ENCODE peak calls at places on chromosomes 5 and 9, in six cellular contexts. K is uterus, E is AG04450, Q is mammary epithelial cell, S is upper lobe of right lung, H is fibroblast of lung. V is an unnamed sample.

GRCh38 chr9:95581900-95582299 is 65.1 kb upstream of the PTCH1 start:
- DNase-seq in K (no peak), E (no peak), Q (no peak), S (no peak), H (no peak), V (no peak)

GRCh38 chr5:31106742-31107546 is 86.5 kb upstream of the CDH6 start:
- DNase-seq in K (no peak), E (peak), Q (no peak), S (no peak), H (peak), V (no peak)

GRCh38 chr9:2655411-2655901 is 33.9 kb downstream of the VLDLR start:
- DNase-seq in K (no peak), E (peak), Q (peak), S (no peak), H (peak), V (peak)

GRCh38 chr5:102433473-102433872 is 65.3 kb downstream of the SLCO6A1 start:
- DNase-seq in K (no peak), E (no peak), Q (no peak), S (no peak), H (no peak), V (no peak)

GRCh38 chr5:36590513-36591286 is 15.7 kb upstream of the SLC1A3 start:
- DNase-seq in K (no peak), E (no peak), Q (no peak), S (no peak), H (no peak), V (no peak)

GRCh38 chr9:114305189-114305555 is 17.7 kb upstream of the ORM1 start:
- DNase-seq in K (no peak), E (no peak), Q (no peak), S (no peak), H (no peak), V (no peak)

GRCh38 chr5:155455791-155456514 is 442.4 kb downstream of the KIF4B start:
- DNase-seq in K (no peak), E (no peak), Q (no peak), S (no peak), H (no peak), V (no peak)

GRCh38 chr9:116267021-116267420 is 113.4 kb downstream of the PAPPA start:
- DNase-seq in K (no peak), E (peak), Q (peak), S (no peak), H (peak), V (no peak)

GRCh38 chr9:109088221-109088620 is 31.5 kb downstream of the TMEM245 start:
- DNase-seq in K (no peak), E (no peak), Q (no peak), S (no peak), H (peak), V (no peak)

GRCh38 chr5:151537044-151537443 is 54.1 kb downstream of the FAT2 start:
- DNase-seq in K (no peak), E (no peak), Q (no peak), S (no peak), H (no peak), V (no peak)

DNA sequence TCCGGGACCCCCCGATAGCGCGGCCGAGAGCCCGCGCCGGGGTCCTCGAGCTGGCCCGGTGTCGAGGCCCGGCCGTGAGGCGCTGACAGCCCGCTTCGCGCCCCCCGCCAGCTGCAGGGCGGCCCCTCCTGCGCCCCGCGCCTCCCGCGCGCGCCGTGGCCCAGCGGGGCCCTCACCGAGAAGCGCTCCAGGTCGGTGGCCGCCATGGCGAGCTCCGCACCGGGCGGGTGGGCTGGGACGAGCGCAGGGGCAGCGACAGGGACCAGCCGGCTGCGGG is 169 bp downstream of the SEPTIN8 start:
- DNase-seq in K (no peak), E (no peak), Q (no peak), S (no peak), H (no peak), V (no peak)
- H3K4me3 ChIP-seq in K (peak), E (peak), Q (peak), S (peak), H (no peak), V (peak)

GRCh38 chr5:171436804-171437285 is 17.4 kb downstream of the FGF18 start:
- DNase-seq in K (no peak), E (no peak), Q (no peak), S (no peak), H (no peak), V (no peak)
- H3K4me3 ChIP-seq in K (no peak), E (no peak), Q (no peak), S (no peak), H (no peak), V (no peak)

DNA sequence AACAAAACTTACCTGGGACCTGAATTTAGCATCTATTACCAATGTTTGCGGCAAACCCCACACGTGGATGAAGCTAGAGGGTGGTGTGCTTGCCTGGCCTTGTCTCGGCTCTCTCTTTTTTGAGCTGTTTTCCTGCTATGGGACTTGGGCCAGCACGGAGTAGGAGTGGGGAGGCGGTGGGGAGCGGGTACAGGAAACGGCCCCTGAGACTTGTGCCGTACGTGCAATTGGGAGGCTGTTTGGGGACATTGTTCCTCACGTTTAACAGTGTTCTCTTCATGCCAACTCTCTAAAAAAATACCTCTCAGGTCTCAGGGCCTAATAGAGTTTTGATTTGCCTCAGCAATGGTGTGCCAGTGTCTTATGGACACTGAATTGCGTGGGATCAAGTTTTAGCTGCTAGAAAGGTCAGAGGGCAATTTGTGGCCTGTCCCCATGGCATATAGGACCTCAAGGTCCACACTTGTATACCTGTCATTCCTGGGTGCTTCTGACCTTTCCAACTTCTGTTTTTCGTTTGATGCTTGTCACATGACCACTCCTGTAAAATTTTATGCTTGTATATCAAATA is 15.3 kb upstream of the PHF19 start:
- DNase-seq in K (no peak), E (no peak), Q (no peak), S (no peak), H (no peak), V (no peak)
- H3K4me3 ChIP-seq in K (no peak), E (no peak), Q (no peak), S (no peak), H (no peak), V (no peak)

GRCh38 chr5:40204157-40204556 is 475.6 kb upstream of the PTGER4 start:
- DNase-seq in K (no peak), E (no peak), Q (no peak), S (no peak), H (no peak), V (no peak)

GRCh38 chr5:40206030-40206429 is 473.7 kb upstream of the PTGER4 start:
- DNase-seq in K (no peak), E (no peak), Q (no peak), S (no peak), H (no peak), V (no peak)

GRCh38 chr5:40198736-40199135 is 481.0 kb upstream of the PTGER4 start:
- DNase-seq in K (no peak), E (no peak), Q (peak), S (no peak), H (peak), V (no peak)

DNA sequence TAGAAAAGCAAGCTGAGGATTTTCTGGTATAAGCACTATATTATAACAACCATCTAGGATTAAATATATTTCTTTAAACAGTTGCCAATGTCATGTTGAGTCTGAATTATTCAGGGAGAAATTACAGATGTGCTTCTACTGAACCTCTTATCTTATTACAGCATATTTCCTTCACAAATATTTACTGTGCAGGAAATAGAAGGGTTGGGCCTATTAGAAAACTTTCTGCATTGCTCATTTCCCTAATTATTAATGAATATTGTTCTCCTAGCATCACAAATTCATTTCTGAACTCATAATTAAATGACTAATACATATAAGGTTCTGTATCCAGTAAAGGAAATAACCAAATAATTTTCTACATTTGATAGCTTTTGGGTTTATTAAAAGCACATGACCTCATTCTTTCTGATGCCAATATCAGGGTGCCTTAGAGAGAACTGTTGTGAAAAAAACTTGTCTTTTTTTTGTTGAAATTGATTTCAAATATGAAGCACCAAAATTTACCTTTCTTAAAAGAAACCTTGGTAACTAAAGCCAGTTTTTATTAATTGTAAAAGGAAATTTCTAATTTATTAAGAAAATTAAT is 476.8 kb upstream of the PTGER4 start:
- DNase-seq in K (no peak), E (no peak), Q (no peak), S (no peak), H (no peak), V (no peak)
- H3K4me3 ChIP-seq in K (no peak), E (no peak), Q (no peak), S (no peak), H (no peak), V (no peak)

GRCh38 chr9:38018964-38019602 is 49.9 kb downstream of the SHB start:
- DNase-seq in K (no peak), E (peak), Q (peak), S (peak), H (peak), V (no peak)
- H3K4me3 ChIP-seq in K (no peak), E (no peak), Q (no peak), S (no peak), H (no peak), V (peak)

GRCh38 chr9:86586144-86586494 is 231.9 kb upstream of the TUT7 start:
- DNase-seq in K (no peak), E (no peak), Q (no peak), S (no peak), H (no peak), V (no peak)
- H3K4me3 ChIP-seq in K (no peak), E (peak), Q (no peak), S (peak), H (peak), V (no peak)

DNA sequence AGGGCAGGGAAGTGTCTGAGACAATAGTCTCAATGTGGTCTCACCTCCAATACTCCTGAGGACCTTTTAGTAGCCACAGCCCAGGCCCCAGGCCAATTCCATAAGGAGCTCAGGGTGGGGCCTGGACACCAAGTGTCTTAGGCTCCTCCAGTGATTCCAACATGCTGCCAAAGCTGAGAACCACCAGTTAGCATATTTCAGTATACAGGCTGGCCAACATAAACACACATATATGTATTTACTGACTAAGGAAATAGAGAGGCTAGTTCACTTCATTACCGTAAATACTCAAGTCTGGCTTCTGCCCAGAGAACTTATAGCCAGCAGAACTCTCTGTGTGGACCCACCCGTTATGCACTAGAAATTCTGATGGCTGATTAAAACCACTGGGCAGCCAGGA is 24.1 kb downstream of the S1PR3 start:
- DNase-seq in K (no peak), E (no peak), Q (no peak), S (no peak), H (no peak), V (no peak)
- H3K4me3 ChIP-seq in K (no peak), E (no peak), Q (no peak), S (no peak), H (no peak), V (no peak)